ENCODE peak calls at places on chromosomes 5 and 9, in ten cellular contexts. H, F, R, B, V, W, I, U, X and Y are unnamed samples.

GRCh38 chr9:136089697-136090045 is 5.4 kb downstream of the NACC2 start:
- DNase-seq in H (peak), F (no peak), R (no peak), B (peak), V (peak), W (no peak), I (no peak), U (no peak), X (no peak), Y (peak)

GRCh38 chr9:4298255-4299005 is 1.4 kb downstream of the GLIS3 start:
- DNase-seq in H (peak), F (peak), R (peak), B (no peak), V (peak), W (peak), I (peak), U (peak), X (peak), Y (peak)

GRCh38 chr5:163571755-163572154 is 66.3 kb downstream of the MAT2B start:
- DNase-seq in H (peak), F (no peak), R (no peak), B (no peak), V (peak), W (no peak), I (no peak), U (no peak), X (no peak), Y (no peak)

GRCh38 chr5:157172408-157172807 is 6.3 kb upstream of the GARIN3 start:
- DNase-seq in H (no peak), F (no peak), R (no peak), B (peak), V (no peak), W (no peak), I (peak), U (peak), X (no peak), Y (no peak)

GRCh38 chr9:10238087-10238486 is 374.7 kb downstream of the PTPRD start:
- DNase-seq in H (no peak), F (no peak), R (no peak), B (no peak), V (no peak), W (no peak), I (no peak), U (no peak), X (no peak), Y (peak)

GRCh38 chr9:111805841-111806241 is 11.1 kb upstream of the SHOC1 start:
- DNase-seq in H (peak), F (no peak), R (no peak), B (no peak), V (peak), W (no peak), I (no peak), U (no peak), X (no peak), Y (no peak)

GRCh38 chr5:62886603-62887315 is 308.1 kb downstream of the LRRC70 start:
- DNase-seq in H (no peak), F (no peak), R (no peak), B (no peak), V (no peak), W (no peak), I (no peak), U (no peak), X (no peak), Y (no peak)

GRCh38 chr9:2337131-2337530 is 284.5 kb upstream of the VLDLR start:
- DNase-seq in H (no peak), F (no peak), R (no peak), B (no peak), V (no peak), W (no peak), I (no peak), U (no peak), X (no peak), Y (peak)